ENCODE peak calls at places on chromosomes 11 and 22, in four cellular contexts. X is AML-193; V is HFF-Myc; D is stimulated activated CD8-positive, alpha-beta memory T cell treated with anti-CD3 and anti-CD28 coated beads, Interleukin-15, amount 100 ng/mL, for 4 hours. I is an unnamed sample.

GRCh38 chr11:65565624-65566453 is 4.4 kb upstream of the ZNRD2 start:
- DNase-seq in X (no peak), V (no peak), D (no peak), I (no peak)

GRCh38 chr11:20013346-20014066 is 146.8 kb downstream of the DBX1 start:
- DNase-seq in X (no peak), V (no peak), D (no peak), I (no peak)

GRCh38 chr22:49329636-49330035 is 498.0 kb downstream of the BRD1 start:
- DNase-seq in X (no peak), V (no peak), D (no peak), I (no peak)

GRCh38 chr11:123046473-123047264 is 15.3 kb downstream of the HSPA8 start:
- DNase-seq in X (no peak), V (no peak), D (no peak), I (no peak)

GRCh38 chr11:69541501-69542313 is 60.2 kb downstream of the LINC01488 start:
- DNase-seq in X (no peak), V (no peak), D (no peak), I (peak)

GRCh38 chr22:49242480-49242879 is 585.2 kb downstream of the BRD1 start:
- DNase-seq in X (no peak), V (no peak), D (no peak), I (no peak)

GRCh38 chr11:12066056-12066798 is 44.2 kb upstream of the MICAL2 start:
- DNase-seq in X (peak), V (peak), D (no peak), I (no peak)

GRCh38 chr11:119529063-119529845 is 106.3 kb upstream of the THY1 start:
- DNase-seq in X (no peak), V (no peak), D (no peak), I (no peak)

GRCh38 chr11:117819096-117820040 is 5.2 kb downstream of the FXYD2 start:
- DNase-seq in X (peak), V (peak), D (no peak), I (no peak)

GRCh38 chr11:114442559-114442958 is 3.3 kb downstream of the REXO2 start:
- DNase-seq in X (no peak), V (no peak), D (no peak), I (no peak)

GRCh38 chr22:19773470-19774040 is 13.0 kb downstream of the TBX1 start:
- DNase-seq in X (no peak), V (no peak), D (no peak), I (no peak)

GRCh38 chr22:38782402-38783094 is 11.4 kb downstream of the DNAL4 start:
- DNase-seq in X (no peak), V (no peak), D (no peak), I (no peak)